ENCODE peak calls at places on chromosomes 4 and X, in four cellular contexts. I is Panc1, R is SJSA1, E is sigmoid colon. P is an unnamed sample.

GRCh38 chrX:74383611-74384010 is 37.7 kb upstream of the SLC16A2 start:
- DNase-seq in R (peak; percentile 39), E (no peak), I (no peak), P (peak; percentile 29)

GRCh38 chr4:20386906-20387305 is 135.2 kb downstream of the SLIT2 start:
- DNase-seq in E (no peak), I (no peak), R (no peak), P (no peak)

GRCh38 chr4:166459616-166460015 is 586.6 kb downstream of the TLL1 start:
- DNase-seq in I (no peak), R (no peak), E (no peak), P (no peak)

GRCh38 chrX:8201896-8202331 is 30.8 kb upstream of the VCX2 start:
- DNase-seq in I (no peak), R (peak; percentile 41), E (no peak), P (no peak)

GRCh38 chr4:140372607-140373327 is 679 bp upstream of the SCOC start:
- DNase-seq in I (no peak), R (no peak), E (no peak), P (no peak)

GRCh38 chr4:176988226-176988625 is 195.5 kb upstream of the VEGFC start:
- DNase-seq in R (peak; percentile 79), I (peak; percentile 76), E (no peak), P (peak; percentile 98)

GRCh38 chrX:134237363-134237702 is 351 bp downstream of the CCDC160 start:
- DNase-seq in E (no peak), R (no peak), I (no peak), P (no peak)

GRCh38 chrX:1453951-1454785 is 1.5 kb upstream of the ASMTL start:
- DNase-seq in E (peak; percentile 91), R (peak; percentile 79), I (no peak), P (peak; percentile 83)

GRCh38 chr4:113788888-113789287 is 27.4 kb upstream of the CAMK2D start:
- DNase-seq in R (no peak), E (no peak), I (no peak), P (no peak)

GRCh38 chr4:142727152-142727551 is 118.9 kb downstream of the INPP4B start:
- DNase-seq in E (no peak), R (no peak), I (no peak), P (no peak)

GRCh38 chr4:69957209-69957608 is 8.3 kb downstream of the CSN2 start:
- DNase-seq in R (no peak), I (no peak), E (no peak), P (peak; percentile 33)

GRCh38 chrX:2325076-2325784 is 175.5 kb downstream of the DHRSX start:
- DNase-seq in R (no peak), E (peak; percentile 96), I (no peak), P (no peak)

GRCh38 chr4:139919513-139919912 is 234.5 kb downstream of the MAML3 start:
- DNase-seq in E (no peak), I (no peak), R (peak; percentile 80), P (no peak)

GRCh38 chr4:2303686-2304320 is 41.9 kb upstream of the MXD4 start:
- DNase-seq in R (no peak), E (peak; percentile 56), I (no peak), P (no peak)

GRCh38 chr4:74123065-74123728 is 24.2 kb upstream of the CXCL2 start:
- DNase-seq in E (no peak), I (no peak), R (no peak), P (no peak)

GRCh38 chr4:22766068-22766467 is 73.3 kb downstream of the GBA3 start:
- DNase-seq in E (no peak), R (no peak), I (no peak), P (no peak)

GRCh38 chr4:12409507-12410190 is 981.0 kb upstream of the HS3ST1 start:
- DNase-seq in E (no peak), I (no peak), R (no peak), P (no peak)

GRCh38 chr4:117800636-117801035 is 233.7 kb upstream of the NDST3 start:
- DNase-seq in E (no peak), R (no peak), I (no peak), P (no peak)

GRCh38 chrX:117610806-117611205 is 505.8 kb downstream of the KLHL13 start:
- DNase-seq in I (no peak), E (no peak), R (no peak), P (no peak)

GRCh38 chr4:181007751-181008150 is 1235.5 kb upstream of the TENM3 start:
- DNase-seq in E (no peak), I (no peak), R (no peak), P (peak; percentile 8)

GRCh38 chr4:47972181-47972580 is 44.3 kb downstream of the CNGA1 start:
- DNase-seq in I (no peak), E (no peak), R (no peak), P (no peak)

GRCh38 chr4:156476359-156476758 is 495.2 kb downstream of the PDGFC start:
- DNase-seq in R (peak; percentile 50), I (peak; percentile 79), E (no peak), P (peak; percentile 11)

GRCh38 chr4:6974138-6974848 is 64.7 kb downstream of the TBC1D14 start:
- DNase-seq in I (peak; percentile 69), R (peak; percentile 70), E (peak; percentile 89), P (peak; percentile 52)

GRCh38 chrX:18951032-18951431 is 32.9 kb downstream of the PHKA2 start:
- DNase-seq in E (no peak), R (no peak), I (no peak), P (no peak)

GRCh38 chr4:164402554-164402953 is 351.4 kb upstream of the SMIM31 start:
- DNase-seq in R (no peak), I (no peak), E (no peak), P (no peak)

GRCh38 chr4:127143460-127144190 is 489.1 kb upstream of the INTU start:
- DNase-seq in R (no peak), I (no peak), E (no peak), P (no peak)

GRCh38 chr4:98780926-98781325 is 122.5 kb upstream of the TSPAN5 start:
- DNase-seq in E (no peak), R (no peak), I (no peak), P (no peak)

GRCh38 chrX:70196961-70197805 is 19.9 kb downstream of the DGAT2L6 start:
- DNase-seq in I (peak; percentile 18), R (peak; percentile 46), E (no peak), P (peak; percentile 2)

GRCh38 chr4:110666030-110666429 is 43.2 kb upstream of the PITX2 start:
- DNase-seq in E (no peak), R (no peak), I (no peak), P (no peak)

GRCh38 chrX:7147978-7148824 is at the start of gene PUDP:
- DNase-seq in E (peak; percentile 94), R (peak; percentile 78), I (no peak), P (peak; percentile 89)

DNA sequence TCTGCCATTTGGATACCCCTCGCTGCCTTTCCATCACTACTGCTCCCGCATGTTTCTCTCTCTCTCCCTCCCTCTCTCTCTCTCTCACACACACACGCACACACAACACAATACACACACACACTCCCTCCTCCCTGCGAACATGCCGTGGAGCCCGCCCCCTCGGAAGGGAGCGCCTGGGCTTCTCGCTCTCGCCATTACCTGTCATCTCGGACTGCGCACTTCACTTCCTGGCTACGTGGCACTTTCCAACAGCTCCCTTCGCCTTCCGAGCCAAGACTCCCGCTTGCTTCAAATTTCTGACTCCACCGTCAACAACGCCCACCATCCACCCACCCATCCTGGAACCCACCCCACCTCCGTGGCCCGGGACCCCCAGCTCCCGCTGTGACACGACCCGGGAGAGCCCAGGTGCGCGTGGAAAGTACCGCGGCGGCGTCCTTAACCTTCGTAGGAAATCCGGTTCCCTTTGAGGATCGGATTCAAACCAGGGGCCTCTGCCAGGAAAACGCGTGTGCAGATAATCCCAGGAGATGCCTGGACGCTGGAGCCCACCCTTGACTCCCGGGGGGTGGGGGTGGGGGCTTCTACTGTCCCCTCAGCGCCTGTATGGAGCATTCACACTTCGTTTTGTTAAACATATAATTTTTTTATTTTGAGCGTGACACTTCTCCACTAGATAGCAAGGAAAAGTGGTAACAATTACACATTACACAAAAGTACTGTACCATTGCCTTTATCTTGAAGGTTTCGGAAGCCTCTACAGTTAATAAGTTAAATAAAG is 12.5 kb downstream of the ARX start:
- DNase-seq in I (no peak), E (no peak), R (no peak), P (no peak)
- H3K27me3 ChIP-seq in I (peaks cover 14% of the 10 kb centered on the region), E (peaks cover 48% of the 10 kb centered on the region), R (peaks cover 27% of the 10 kb centered on the region), P (peaks cover 12% of the 10 kb centered on the region)

DNA sequence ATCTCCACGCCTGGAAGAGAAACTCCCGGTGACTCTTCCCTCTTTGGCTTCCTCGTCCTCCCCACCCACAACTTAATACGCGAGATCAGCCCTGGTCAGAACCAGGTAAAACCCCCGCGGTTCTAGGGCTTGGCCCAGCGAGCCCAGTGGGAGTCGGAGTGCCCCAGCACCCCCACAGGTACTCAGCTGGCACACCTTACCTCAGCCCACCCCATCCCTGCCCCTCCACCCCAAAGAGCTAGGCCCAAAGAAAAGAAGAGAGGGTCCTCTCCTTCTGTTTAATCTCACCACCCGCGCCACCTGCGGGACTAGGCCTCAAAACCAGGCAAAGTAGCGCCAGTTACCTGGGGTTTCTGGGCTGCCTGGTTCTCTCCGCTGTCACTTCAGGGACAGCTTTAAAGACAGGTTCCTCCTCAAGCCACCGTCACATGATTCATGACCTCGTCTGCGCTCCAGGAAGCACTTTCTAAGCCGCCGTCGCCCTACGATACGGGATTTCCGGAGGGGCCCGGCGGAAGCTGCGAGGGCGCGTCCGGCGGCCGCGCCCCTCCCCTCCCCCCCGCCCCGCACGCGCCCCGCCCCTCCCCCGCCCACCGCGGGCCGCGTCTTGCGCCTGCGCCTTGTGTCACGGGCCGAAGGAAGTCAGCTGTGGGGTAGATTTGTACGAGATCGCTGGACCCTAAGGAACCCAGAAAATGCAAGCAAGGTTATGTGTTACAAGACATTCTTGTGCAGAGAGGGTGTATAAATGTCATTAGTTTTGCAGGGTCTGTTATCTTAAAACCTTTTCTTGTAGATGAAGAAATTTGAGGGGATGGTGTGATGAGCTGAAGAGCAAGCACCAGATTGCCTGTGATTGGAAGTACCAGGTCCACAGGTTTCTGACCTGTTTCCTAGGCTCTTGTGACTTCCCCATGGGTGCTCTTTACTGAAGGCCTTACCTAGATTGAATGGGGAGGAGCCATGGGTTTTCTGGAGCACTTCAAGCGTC is at the start of gene LAMTOR3:
- DNase-seq in I (peak; percentile 36), E (peak; percentile 96), R (peak; percentile 89), P (peak; percentile 79)
- H3K4me3 ChIP-seq in I (peak within 1 kb of the TSS; percentile 91), E (peak within 1 kb of the TSS; percentile 73), R (peak within 1 kb of the TSS; percentile 75), P (peak within 1 kb of the TSS; percentile 89)

GRCh38 chr4:88064410-88064809 is 57.0 kb downstream of the PKD2 start:
- DNase-seq in R (no peak), E (no peak), I (no peak), P (no peak)

GRCh38 chr4:88075336-88075735 is 67.9 kb downstream of the PKD2 start:
- DNase-seq in I (no peak), E (no peak), R (no peak), P (no peak)

DNA sequence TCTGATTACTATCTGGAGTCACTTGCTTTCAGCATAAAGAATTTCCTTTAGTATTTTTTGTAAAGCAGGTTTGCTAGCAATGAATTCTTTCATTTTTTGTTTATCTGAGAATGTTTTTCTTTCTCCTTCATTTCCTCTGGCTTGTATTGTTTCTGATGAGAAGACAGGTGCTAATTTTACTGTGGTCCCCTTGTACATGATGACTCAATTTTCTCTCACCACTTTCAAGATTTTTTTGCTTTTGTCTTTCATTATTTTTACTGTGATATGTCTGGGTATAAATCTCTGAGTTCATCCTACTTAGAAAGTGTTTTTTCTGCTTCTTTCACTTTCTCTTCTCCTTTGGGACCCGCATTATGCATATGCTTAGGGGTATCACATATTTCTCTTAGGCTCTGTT is 62.6 kb downstream of the PKD2 start:
- DNase-seq in I (no peak), E (no peak), R (no peak), P (no peak)
- H3K9me3 ChIP-seq in I (no peaks in the 10 kb centered on the region), E (no peaks in the 10 kb centered on the region), R (no peaks in the 10 kb centered on the region), P (no peaks in the 10 kb centered on the region)

GRCh38 chr4:78553526-78554060 is 2.0 kb downstream of the ANXA3 start:
- DNase-seq in E (no peak), R (no peak), I (no peak), P (no peak)

GRCh38 chr4:78556655-78557054 is 5.1 kb downstream of the ANXA3 start:
- DNase-seq in R (no peak), E (no peak), I (no peak), P (no peak)

GRCh38 chr4:78552398-78553396 is 1.1 kb downstream of the ANXA3 start:
- DNase-seq in R (peak; percentile 55), I (no peak), E (no peak), P (no peak)

GRCh38 chr4:78551420-78552351 is at the start of gene ANXA3:
- DNase-seq in R (peak; percentile 54), I (no peak), E (no peak), P (no peak)
- H3K27me3 ChIP-seq in R (no peaks in the 10 kb centered on the region), I (peaks cover 10% of the 10 kb centered on the region), E (no peaks in the 10 kb centered on the region), P (no peaks in the 10 kb centered on the region)

P was measured in MG63.